ENCODE peak calls at places on chromosomes 4 and X, in four cellular contexts. D, T, V and X are unnamed samples.
A peak's percentile ranks its signal among the peaks of the same experiment; 100 is the strongest.

GRCh38 chrX:154652311-154653047 is 900 bp downstream of the CTAG2 start:
- DNase-seq in D (no peak), T (no peak), V (no peak), X (no peak)

GRCh38 chr4:185734214-185734613 is 77.8 kb downstream of the SORBS2 start:
- DNase-seq in D (no peak), T (no peak), V (no peak), X (no peak)

GRCh38 chr4:53905935-53906377 is 158.4 kb downstream of the CHIC2 start:
- DNase-seq in D (peak; percentile 7), T (peak; percentile 35), V (no peak), X (peak; percentile 70)

GRCh38 chrX:101287402-101287801 is 3.7 kb downstream of the TAF7L start:
- DNase-seq in D (peak; percentile 13), T (no peak), V (peak; percentile 29), X (peak; percentile 61)

GRCh38 chrX:108735680-108736508 is 469 bp downstream of the IRS4 start:
- DNase-seq in D (no peak), T (peak; percentile 56), V (no peak), X (peak; percentile 42)

GRCh38 chr4:177001271-177002175 is 208.8 kb upstream of the VEGFC start:
- DNase-seq in D (no peak), T (no peak), V (no peak), X (no peak)

GRCh38 chr4:182413550-182413949 is 170.3 kb downstream of the TENM3 start:
- DNase-seq in D (no peak), T (no peak), V (no peak), X (no peak)

GRCh38 chr4:162498168-162498567 is 334.4 kb upstream of the FSTL5 start:
- DNase-seq in D (no peak), T (no peak), V (no peak), X (peak; percentile 7)

GRCh38 chr4:112266823-112267222 is 18.9 kb downstream of the TIFA start:
- DNase-seq in D (no peak), T (no peak), V (no peak), X (peak; percentile 34)

GRCh38 chr4:100895572-100896197 is 377.9 kb upstream of the EMCN start:
- DNase-seq in D (no peak), T (no peak), V (peak; percentile 36), X (no peak)

GRCh38 chrX:71164071-71164470 is 19.4 kb downstream of the NLGN3 start:
- DNase-seq in D (no peak), T (no peak), V (no peak), X (no peak)

GRCh38 chrX:147953976-147954375 is 27.2 kb upstream of the FMR1NB start:
- DNase-seq in D (no peak), T (no peak), V (no peak), X (no peak)

GRCh38 chrX:7294483-7294882 is 146.5 kb upstream of the PUDP start:
- DNase-seq in D (no peak), T (no peak), V (no peak), X (no peak)